ENCODE peak calls at places on chromosomes 3 and 15, in four cellular contexts. T is GM13977, F is M059J, I is T47D. C is an unnamed sample.

GRCh38 chr3:61268659-61269058 is 17.4 kb upstream of the FHIT start:
- DNase-seq in F (no peak), I (no peak), T (no peak), C (no peak)

GRCh38 chr15:66912001-66912400 is 153.4 kb upstream of the SMAD3 start:
- DNase-seq in T (no peak), I (no peak), F (no peak), C (no peak)

GRCh38 chr15:64464271-64465005 is 4.1 kb downstream of the ZNF609 start:
- DNase-seq in T (no peak), F (peak), I (peak), C (no peak)

GRCh38 chr3:123153821-123154323 is 47.9 kb upstream of the SEC22A start:
- DNase-seq in F (no peak), I (no peak), T (no peak), C (no peak)

GRCh38 chr3:65338571-65338970 is 650.8 kb upstream of the ADAMTS9 start:
- DNase-seq in I (no peak), F (peak), T (no peak), C (no peak)

GRCh38 chr3:179995406-179995805 is 41.3 kb downstream of the PEX5L start:
- DNase-seq in T (no peak), F (no peak), I (no peak), C (no peak)

GRCh38 chr3:30649572-30650310 is 43.3 kb downstream of the TGFBR2 start:
- DNase-seq in F (no peak), T (no peak), I (no peak), C (peak)

GRCh38 chr3:24981924-24982323 is 446.1 kb upstream of the RARB start:
- DNase-seq in F (peak), T (no peak), I (no peak), C (no peak)

GRCh38 chr15:38299216-38299615 is 46.6 kb downstream of the SPRED1 start:
- DNase-seq in T (no peak), I (no peak), F (peak), C (no peak)

GRCh38 chr3:46866720-46867549 is 3.7 kb upstream of the MYL3 start:
- DNase-seq in F (peak), I (peak), T (peak), C (peak)

GRCh38 chr15:42994546-42994945 is 74.0 kb upstream of the TTBK2 start:
- DNase-seq in F (peak), T (no peak), I (no peak), C (peak)

GRCh38 chr3:171480526-171480925 is 20.3 kb upstream of the TNIK start:
- DNase-seq in I (no peak), F (peak), T (peak), C (no peak)

GRCh38 chr15:76648732-76649444 is 256.3 kb downstream of the SCAPER start:
- DNase-seq in F (no peak), I (peak), T (no peak), C (no peak)

GRCh38 chr15:55194246-55194645 is 2.5 kb downstream of the RSL24D1 start:
- DNase-seq in I (no peak), T (no peak), F (no peak), C (no peak)

GRCh38 chr15:80456517-80457497 is 52.6 kb downstream of the ARNT2 start:
- DNase-seq in F (peak), T (peak), I (no peak), C (no peak)

GRCh38 chr15:33242669-33243191 is 48.2 kb upstream of the FMN1 start:
- DNase-seq in I (peak), F (peak), T (peak), C (peak)